ENCODE peak calls at places on chromosomes 12 and 14, in six cellular contexts. H, T, E, V, B and S are unnamed samples.

GRCh38 chr12:75960086-75960910 is 71.3 kb downstream of the PHLDA1 start:
- DNase-seq in B (no peak), H (no peak), E (peak), V (no peak), T (no peak), S (no peak)

GRCh38 chr12:63319386-63319785 is 168.4 kb upstream of the AVPR1A start:
- DNase-seq in B (no peak), H (peak), V (no peak), E (peak), T (no peak), S (peak)

GRCh38 chr14:47658041-47658440 is 17.4 kb downstream of the MDGA2 start:
- DNase-seq in V (no peak), B (no peak), H (no peak), T (no peak), E (no peak), S (no peak)

GRCh38 chr14:61561144-61561543 is 134.2 kb upstream of the HIF1A start:
- DNase-seq in E (no peak), V (peak), B (peak), T (no peak), H (peak), S (no peak)

GRCh38 chr12:123924539-123924938 is 48.1 kb downstream of the CCDC92 start:
- DNase-seq in B (no peak), E (no peak), H (no peak), V (no peak), T (no peak), S (no peak)

GRCh38 chr12:24111591-24111990 is 162.1 kb upstream of the SOX5 start:
- DNase-seq in E (no peak), B (peak), T (no peak), H (no peak), V (no peak), S (no peak)

GRCh38 chr12:108052260-108052659 is 76.8 kb upstream of the WSCD2 start:
- DNase-seq in E (no peak), V (no peak), H (no peak), B (no peak), T (no peak), S (no peak)

GRCh38 chr14:77707355-77707723 is 484 bp downstream of the ALKBH1 start:
- DNase-seq in V (no peak), E (peak), H (peak), B (peak), T (peak), S (peak)

GRCh38 chr12:22409071-22409951 is 74.8 kb upstream of the ST8SIA1 start:
- DNase-seq in V (no peak), T (no peak), H (no peak), B (no peak), E (no peak), S (no peak)

GRCh38 chr12:57087689-57088441 is 1.0 kb upstream of the NAB2 start:
- DNase-seq in E (peak), H (peak), T (peak), V (peak), B (peak), S (peak)